ENCODE peak calls at places on chromosomes 13 and 19, in ten cellular contexts. One of them, this sample, is unnamed.

GRCh38 chr19:23436318-23436717 is 41.0 kb upstream of the ZNF91 start:
- DNase-seq in kidney: no peak
- DNase-seq in hepatic stellate cell: no peak
- DNase-seq in AG09319: no peak
- DNase-seq in HFFc6: no peak
- DNase-seq in Caco-2: no peak
- DNase-seq in SW480: no peak
- DNase-seq in D341Med: no peak
- DNase-seq in transverse colon: no peak
- DNase-seq in T-cell: no peak
- DNase-seq in this sample: no peak

GRCh38 chr13:94056362-94056990 is 423.0 kb downstream of the DCT start:
- DNase-seq in AG09319: no peak
- DNase-seq in kidney: no peak
- DNase-seq in transverse colon: no peak
- DNase-seq in D341Med: no peak
- DNase-seq in SW480: no peak
- DNase-seq in hepatic stellate cell: no peak
- DNase-seq in HFFc6: peak
- DNase-seq in T-cell: no peak
- DNase-seq in Caco-2: no peak
- DNase-seq in this sample: no peak

GRCh38 chr19:50801107-50801506 is 10.9 kb downstream of the ACP4 start:
- DNase-seq in Caco-2: no peak
- DNase-seq in D341Med: no peak
- DNase-seq in kidney: no peak
- DNase-seq in T-cell: no peak
- DNase-seq in SW480: no peak
- DNase-seq in AG09319: no peak
- DNase-seq in hepatic stellate cell: no peak
- DNase-seq in HFFc6: no peak
- DNase-seq in transverse colon: no peak
- DNase-seq in this sample: no peak

GRCh38 chr13:107413005-107413404 is 802.3 kb downstream of the LIG4 start:
- DNase-seq in D341Med: no peak
- DNase-seq in AG09319: no peak
- DNase-seq in T-cell: no peak
- DNase-seq in Caco-2: no peak
- DNase-seq in transverse colon: no peak
- DNase-seq in kidney: no peak
- DNase-seq in SW480: no peak
- DNase-seq in hepatic stellate cell: no peak
- DNase-seq in HFFc6: no peak
- DNase-seq in this sample: no peak

GRCh38 chr13:109610517-109610916 is 175.9 kb downstream of the IRS2 start:
- DNase-seq in D341Med: no peak
- DNase-seq in AG09319: no peak
- DNase-seq in hepatic stellate cell: peak
- DNase-seq in kidney: no peak
- DNase-seq in T-cell: no peak
- DNase-seq in SW480: peak
- DNase-seq in transverse colon: peak
- DNase-seq in Caco-2: peak
- DNase-seq in HFFc6: no peak
- DNase-seq in this sample: peak

GRCh38 chr13:33193428-33193974 is 92.1 kb downstream of the STARD13 start:
- DNase-seq in SW480: no peak
- DNase-seq in Caco-2: no peak
- DNase-seq in hepatic stellate cell: no peak
- DNase-seq in transverse colon: no peak
- DNase-seq in kidney: no peak
- DNase-seq in HFFc6: no peak
- DNase-seq in AG09319: no peak
- DNase-seq in T-cell: no peak
- DNase-seq in D341Med: no peak
- DNase-seq in this sample: peak

GRCh38 chr19:40948580-40949299 is 42.3 kb upstream of the CYP2B6 start:
- DNase-seq in T-cell: no peak
- DNase-seq in SW480: no peak
- DNase-seq in AG09319: no peak
- DNase-seq in Caco-2: no peak
- DNase-seq in D341Med: no peak
- DNase-seq in HFFc6: no peak
- DNase-seq in kidney: no peak
- DNase-seq in transverse colon: no peak
- DNase-seq in hepatic stellate cell: no peak
- DNase-seq in this sample: no peak

GRCh38 chr19:16829822-16830289 is 658 bp downstream of the SIN3B start:
- DNase-seq in kidney: no peak
- DNase-seq in AG09319: no peak
- DNase-seq in T-cell: no peak
- DNase-seq in hepatic stellate cell: no peak
- DNase-seq in Caco-2: no peak
- DNase-seq in D341Med: peak
- DNase-seq in SW480: no peak
- DNase-seq in transverse colon: no peak
- DNase-seq in HFFc6: no peak
- DNase-seq in this sample: no peak

GRCh38 chr19:11278670-11279069 is 16.3 kb upstream of the DOCK6 start:
- DNase-seq in T-cell: no peak
- DNase-seq in AG09319: no peak
- DNase-seq in SW480: no peak
- DNase-seq in hepatic stellate cell: no peak
- DNase-seq in HFFc6: no peak
- DNase-seq in D341Med: no peak
- DNase-seq in kidney: no peak
- DNase-seq in Caco-2: peak
- DNase-seq in transverse colon: no peak
- DNase-seq in this sample: peak

GRCh38 chr13:91398413-91399188 is at the start of gene GPC5:
- DNase-seq in hepatic stellate cell: peak
- DNase-seq in AG09319: no peak
- DNase-seq in SW480: peak
- DNase-seq in transverse colon: peak
- DNase-seq in T-cell: peak
- DNase-seq in kidney: peak
- DNase-seq in Caco-2: peak
- DNase-seq in HFFc6: peak
- DNase-seq in D341Med: peak
- DNase-seq in this sample: peak

GRCh38 chr19:11404588-11405258 is 14.4 kb downstream of the RGL3 start:
- DNase-seq in AG09319: no peak
- DNase-seq in SW480: no peak
- DNase-seq in kidney: no peak
- DNase-seq in D341Med: no peak
- DNase-seq in hepatic stellate cell: no peak
- DNase-seq in transverse colon: no peak
- DNase-seq in HFFc6: no peak
- DNase-seq in Caco-2: no peak
- DNase-seq in T-cell: no peak
- DNase-seq in this sample: no peak

GRCh38 chr19:16969127-16969526 is 57.5 kb downstream of the CPAMD8 start:
- DNase-seq in HFFc6: no peak
- DNase-seq in transverse colon: no peak
- DNase-seq in T-cell: no peak
- DNase-seq in kidney: no peak
- DNase-seq in AG09319: no peak
- DNase-seq in SW480: peak
- DNase-seq in D341Med: peak
- DNase-seq in hepatic stellate cell: no peak
- DNase-seq in Caco-2: no peak
- DNase-seq in this sample: peak

GRCh38 chr13:97140611-97141010 is 81.5 kb upstream of the MBNL2 start:
- DNase-seq in AG09319: no peak
- DNase-seq in HFFc6: no peak
- DNase-seq in Caco-2: no peak
- DNase-seq in kidney: no peak
- DNase-seq in SW480: no peak
- DNase-seq in transverse colon: no peak
- DNase-seq in T-cell: no peak
- DNase-seq in D341Med: no peak
- DNase-seq in hepatic stellate cell: no peak
- DNase-seq in this sample: no peak

GRCh38 chr13:44397766-44398223 is 24.2 kb downstream of the SERP2 start:
- DNase-seq in SW480: no peak
- DNase-seq in Caco-2: no peak
- DNase-seq in HFFc6: no peak
- DNase-seq in hepatic stellate cell: no peak
- DNase-seq in T-cell: no peak
- DNase-seq in D341Med: no peak
- DNase-seq in AG09319: no peak
- DNase-seq in kidney: no peak
- DNase-seq in transverse colon: no peak
- DNase-seq in this sample: peak

GRCh38 chr13:21318891-21319532 is 140.1 kb downstream of the ZDHHC20 start:
- DNase-seq in kidney: no peak
- DNase-seq in Caco-2: no peak
- DNase-seq in hepatic stellate cell: no peak
- DNase-seq in SW480: no peak
- DNase-seq in D341Med: no peak
- DNase-seq in AG09319: no peak
- DNase-seq in transverse colon: no peak
- DNase-seq in HFFc6: no peak
- DNase-seq in T-cell: no peak
- DNase-seq in this sample: no peak

GRCh38 chr19:29449371-29449770 is 76.4 kb upstream of the VSTM2B start:
- DNase-seq in Caco-2: no peak
- DNase-seq in AG09319: no peak
- DNase-seq in T-cell: no peak
- DNase-seq in SW480: no peak
- DNase-seq in kidney: no peak
- DNase-seq in D341Med: no peak
- DNase-seq in transverse colon: no peak
- DNase-seq in hepatic stellate cell: no peak
- DNase-seq in HFFc6: no peak
- DNase-seq in this sample: no peak

GRCh38 chr13:87667686-87668085 is 3.5 kb upstream of the SLITRK5 start:
- DNase-seq in Caco-2: no peak
- DNase-seq in hepatic stellate cell: no peak
- DNase-seq in HFFc6: no peak
- DNase-seq in transverse colon: no peak
- DNase-seq in AG09319: no peak
- DNase-seq in SW480: no peak
- DNase-seq in kidney: no peak
- DNase-seq in D341Med: no peak
- DNase-seq in T-cell: no peak
- DNase-seq in this sample: no peak

GRCh38 chr19:18861917-18862316 is 30.2 kb downstream of the UPF1 start:
- DNase-seq in hepatic stellate cell: no peak
- DNase-seq in kidney: no peak
- DNase-seq in T-cell: no peak
- DNase-seq in HFFc6: no peak
- DNase-seq in transverse colon: no peak
- DNase-seq in AG09319: no peak
- DNase-seq in Caco-2: no peak
- DNase-seq in SW480: no peak
- DNase-seq in D341Med: no peak
- DNase-seq in this sample: no peak

GRCh38 chr19:19540707-19541515 is 2.8 kb downstream of the CILP2 start:
- DNase-seq in AG09319: no peak
- DNase-seq in transverse colon: peak
- DNase-seq in HFFc6: no peak
- DNase-seq in hepatic stellate cell: no peak
- DNase-seq in Caco-2: peak
- DNase-seq in kidney: peak
- DNase-seq in D341Med: no peak
- DNase-seq in SW480: peak
- DNase-seq in T-cell: peak
- DNase-seq in this sample: peak

GRCh38 chr13:26941345-26942174 is 181.0 kb upstream of the GPR12 start:
- DNase-seq in kidney: no peak
- DNase-seq in transverse colon: no peak
- DNase-seq in HFFc6: peak
- DNase-seq in D341Med: no peak
- DNase-seq in T-cell: no peak
- DNase-seq in SW480: peak
- DNase-seq in Caco-2: peak
- DNase-seq in AG09319: no peak
- DNase-seq in hepatic stellate cell: peak
- DNase-seq in this sample: peak

GRCh38 chr19:12778020-12778904 is 2.9 kb upstream of the HOOK2 start:
- DNase-seq in Caco-2: peak
- DNase-seq in transverse colon: peak
- DNase-seq in SW480: peak
- DNase-seq in D341Med: peak
- DNase-seq in T-cell: no peak
- DNase-seq in AG09319: peak
- DNase-seq in kidney: peak
- DNase-seq in hepatic stellate cell: peak
- DNase-seq in HFFc6: peak
- DNase-seq in this sample: peak

This sample was measured in fibroblast of pulmonary artery.